ENCODE peak calls at places on chromosomes 5 and 9, in four cellular contexts. One of them, this sample, is unnamed.
A peak's percentile ranks its signal among the peaks of the same experiment; 100 is the strongest.

GRCh38 chr5:156595132-156595787 is 254.8 kb upstream of the PPP1R2B start:
- DNase-seq in mesendoderm: peak; percentile 7
- DNase-seq in CD8-positive, alpha-beta T cell: no peak
- DNase-seq in endothelial cell of umbilical vein: no peak
- DNase-seq in this sample: peak; percentile 28

GRCh38 chr9:27771803-27772545 is 198.7 kb upstream of the C9orf72 start:
- DNase-seq in mesendoderm: peak; percentile 96
- DNase-seq in CD8-positive, alpha-beta T cell: no peak
- DNase-seq in endothelial cell of umbilical vein: no peak
- DNase-seq in this sample: no peak

GRCh38 chr5:113089653-113090335 is 113.2 kb downstream of the DCP2 start:
- DNase-seq in mesendoderm: no peak
- DNase-seq in CD8-positive, alpha-beta T cell: no peak
- DNase-seq in endothelial cell of umbilical vein: peak; percentile 73
- DNase-seq in this sample: no peak

GRCh38 chr9:19969721-19970120 is 180.9 kb upstream of the SLC24A2 start:
- DNase-seq in mesendoderm: no peak
- DNase-seq in CD8-positive, alpha-beta T cell: no peak
- DNase-seq in endothelial cell of umbilical vein: no peak
- DNase-seq in this sample: no peak

GRCh38 chr9:100670719-100671118 is 92.8 kb downstream of the CAVIN4 start:
- DNase-seq in mesendoderm: peak; percentile 39
- DNase-seq in CD8-positive, alpha-beta T cell: no peak
- DNase-seq in endothelial cell of umbilical vein: no peak
- DNase-seq in this sample: no peak

GRCh38 chr5:38367410-38367809 is 109.1 kb downstream of the EGFLAM start:
- DNase-seq in mesendoderm: peak; percentile 97
- DNase-seq in CD8-positive, alpha-beta T cell: no peak
- DNase-seq in endothelial cell of umbilical vein: no peak
- DNase-seq in this sample: no peak

GRCh38 chr9:133691659-133692363 is 46.3 kb downstream of the SARDH start:
- DNase-seq in mesendoderm: no peak
- DNase-seq in CD8-positive, alpha-beta T cell: no peak
- DNase-seq in endothelial cell of umbilical vein: no peak
- DNase-seq in this sample: no peak

GRCh38 chr9:549425-549997 is 292.0 kb upstream of the DMRT1 start:
- DNase-seq in mesendoderm: no peak
- DNase-seq in CD8-positive, alpha-beta T cell: no peak
- DNase-seq in endothelial cell of umbilical vein: no peak
- DNase-seq in this sample: no peak

GRCh38 chr5:79032031-79032711 is 37.3 kb downstream of the DMGDH start:
- DNase-seq in mesendoderm: no peak
- DNase-seq in CD8-positive, alpha-beta T cell: no peak
- DNase-seq in endothelial cell of umbilical vein: no peak
- DNase-seq in this sample: no peak

GRCh38 chr5:172801184-172801671 is 30.2 kb upstream of the DUSP1 start:
- DNase-seq in mesendoderm: peak; percentile 48
- DNase-seq in CD8-positive, alpha-beta T cell: no peak
- DNase-seq in endothelial cell of umbilical vein: no peak
- DNase-seq in this sample: no peak

GRCh38 chr9:93020785-93021670 is 37.5 kb upstream of the SUSD3 start:
- DNase-seq in mesendoderm: no peak
- DNase-seq in CD8-positive, alpha-beta T cell: no peak
- DNase-seq in endothelial cell of umbilical vein: no peak
- DNase-seq in this sample: peak; percentile 15

GRCh38 chr9:93023521-93023815 is 35.0 kb upstream of the SUSD3 start:
- DNase-seq in mesendoderm: no peak
- DNase-seq in CD8-positive, alpha-beta T cell: no peak
- DNase-seq in endothelial cell of umbilical vein: no peak
- DNase-seq in this sample: no peak

GRCh38 chr9:93024646-93024910 is 33.9 kb upstream of the SUSD3 start:
- DNase-seq in mesendoderm: no peak
- DNase-seq in CD8-positive, alpha-beta T cell: no peak
- DNase-seq in endothelial cell of umbilical vein: no peak
- DNase-seq in this sample: no peak

GRCh38 chr9:93022066-93022465 is 36.4 kb upstream of the SUSD3 start:
- DNase-seq in mesendoderm: no peak
- DNase-seq in CD8-positive, alpha-beta T cell: no peak
- DNase-seq in endothelial cell of umbilical vein: no peak
- DNase-seq in this sample: no peak

GRCh38 chr9:93022721-93023520 is 35.6 kb upstream of the SUSD3 start:
- DNase-seq in mesendoderm: no peak
- DNase-seq in CD8-positive, alpha-beta T cell: no peak
- DNase-seq in endothelial cell of umbilical vein: no peak
- DNase-seq in this sample: no peak
- H3K36me3 ChIP-seq in mesendoderm: no peaks in the 10 kb centered on the region
- H3K36me3 ChIP-seq in CD8-positive, alpha-beta T cell: peaks cover 82% of the 10 kb centered on the region
- H3K36me3 ChIP-seq in endothelial cell of umbilical vein: no peaks in the 10 kb centered on the region
- H3K36me3 ChIP-seq in this sample: peaks cover 47% of the 10 kb centered on the region

DNA sequence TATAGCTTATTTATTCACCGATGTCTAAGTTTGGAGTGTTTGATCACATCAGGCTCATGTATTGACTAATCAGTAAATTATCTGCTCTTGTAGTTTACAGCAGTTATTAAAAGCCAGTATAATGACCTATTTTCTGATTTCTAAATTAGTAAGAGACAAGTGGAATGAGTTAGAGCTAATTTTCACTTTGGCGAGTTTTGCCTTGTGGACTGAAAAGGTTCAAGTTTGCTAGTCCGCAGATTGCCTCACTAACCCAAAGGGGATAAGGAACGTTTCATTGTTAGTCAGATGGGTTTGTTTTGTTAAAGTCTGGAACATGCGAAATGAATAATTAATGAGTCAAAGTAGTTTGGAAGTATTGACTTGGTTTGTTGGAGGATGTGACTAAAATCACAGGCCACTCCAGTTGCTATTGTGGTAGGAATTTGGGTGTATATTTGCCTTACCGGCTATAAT is 40.1 kb downstream of the SMARCA2 start:
- DNase-seq in mesendoderm: no peak
- DNase-seq in CD8-positive, alpha-beta T cell: no peak
- DNase-seq in endothelial cell of umbilical vein: peak; percentile 64
- DNase-seq in this sample: no peak
- H3K4me3 ChIP-seq in mesendoderm: no peak overlapping the region
- H3K4me3 ChIP-seq in CD8-positive, alpha-beta T cell: no peak overlapping the region
- H3K4me3 ChIP-seq in endothelial cell of umbilical vein: no peak overlapping the region
- H3K4me3 ChIP-seq in this sample: no peak overlapping the region

DNA sequence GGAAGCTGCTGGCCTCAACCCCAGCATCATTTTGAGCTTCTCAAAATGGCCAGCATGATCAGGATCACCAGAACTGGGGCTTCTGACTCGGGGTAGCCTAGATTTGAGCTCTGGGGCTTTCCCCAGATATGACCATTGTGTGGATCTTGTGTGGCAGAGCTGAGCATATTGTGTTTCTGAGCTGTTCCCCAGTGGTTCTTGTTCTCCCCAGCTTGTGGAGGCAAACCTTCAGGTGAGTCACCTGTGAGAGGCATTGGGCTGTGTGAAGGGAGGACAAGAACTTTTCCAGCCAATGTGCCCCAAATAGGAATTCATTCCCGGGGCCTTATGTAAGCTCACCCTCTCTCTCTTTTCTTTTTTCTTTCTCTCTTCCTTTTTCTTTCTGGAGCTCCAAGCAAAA is 80.7 kb upstream of the PITX1 start:
- DNase-seq in mesendoderm: no peak
- DNase-seq in CD8-positive, alpha-beta T cell: no peak
- DNase-seq in endothelial cell of umbilical vein: no peak
- DNase-seq in this sample: no peak
- H3K36me3 ChIP-seq in mesendoderm: no peaks in the 10 kb centered on the region
- H3K36me3 ChIP-seq in CD8-positive, alpha-beta T cell: no peaks in the 10 kb centered on the region
- H3K36me3 ChIP-seq in endothelial cell of umbilical vein: no peaks in the 10 kb centered on the region
- H3K36me3 ChIP-seq in this sample: no peaks in the 10 kb centered on the region

GRCh38 chr9:72911816-72912215 is 41.0 kb downstream of the ALDH1A1 start:
- DNase-seq in mesendoderm: no peak
- DNase-seq in CD8-positive, alpha-beta T cell: no peak
- DNase-seq in endothelial cell of umbilical vein: no peak
- DNase-seq in this sample: no peak
- H3K4me3 ChIP-seq in mesendoderm: no peak overlapping the region
- H3K4me3 ChIP-seq in CD8-positive, alpha-beta T cell: no peak overlapping the region
- H3K4me3 ChIP-seq in endothelial cell of umbilical vein: no peak overlapping the region
- H3K4me3 ChIP-seq in this sample: no peak overlapping the region

This sample was measured in upper lobe of left lung.